ENCODE peak calls at places on chromosomes 11 and 22, in seven cellular contexts. D is nephron progenitor cell, X is fibroblast of villous mesenchyme, H is T-helper 9 cell, S is cardiac septum, A is H54, Y is HFFc6. U is an unnamed sample.

GRCh38 chr11:4375431-4376113 is 7.4 kb upstream of the OR52B4 start:
- DNase-seq in H (no peak), D (no peak), X (no peak), S (no peak), Y (no peak), A (no peak), U (no peak)

GRCh38 chr22:44524806-44525205 is 26.8 kb upstream of the RTL6 start:
- DNase-seq in H (no peak), X (peak), Y (no peak), A (no peak), S (peak), D (no peak), U (no peak)

GRCh38 chr11:117905524-117905923 is 23.7 kb downstream of the TMPRSS13 start:
- DNase-seq in S (peak), H (no peak), D (no peak), X (no peak), A (no peak), Y (no peak), U (no peak)

GRCh38 chr11:117618273-117618672 is 178.7 kb downstream of the DSCAML1 start:
- DNase-seq in Y (no peak), H (no peak), S (no peak), D (no peak), A (no peak), X (no peak), U (no peak)

GRCh38 chr11:63839508-63840355 is 822 bp downstream of the MARK2 start:
- DNase-seq in X (no peak), D (no peak), S (no peak), Y (no peak), H (peak), A (no peak), U (no peak)

GRCh38 chr11:43545610-43546009 is 134.9 kb upstream of the HSD17B12 start:
- DNase-seq in D (no peak), H (no peak), Y (no peak), S (no peak), X (no peak), A (no peak), U (no peak)

GRCh38 chr11:25733777-25734176 is 598.2 kb upstream of the ANO3 start:
- DNase-seq in S (no peak), X (no peak), Y (no peak), D (no peak), H (no peak), A (no peak), U (no peak)

GRCh38 chr22:21631025-21631424 is 1.2 kb upstream of the YDJC start:
- DNase-seq in D (no peak), X (no peak), A (no peak), Y (no peak), H (no peak), S (no peak), U (no peak)

GRCh38 chr11:2432628-2433071 is 11.7 kb downstream of the TRPM5 start:
- DNase-seq in S (no peak), A (no peak), X (no peak), D (no peak), Y (no peak), H (no peak), U (no peak)

GRCh38 chr11:15347969-15348734 is 233.4 kb downstream of the INSC start:
- DNase-seq in H (no peak), X (no peak), S (no peak), A (no peak), Y (no peak), D (no peak), U (no peak)

GRCh38 chr11:29634248-29634647 is 382.6 kb downstream of the KCNA4 start:
- DNase-seq in X (no peak), S (no peak), H (no peak), Y (no peak), D (no peak), A (no peak), U (no peak)

GRCh38 chr11:34065505-34066203 is 14.1 kb downstream of the CAPRIN1 start:
- DNase-seq in A (no peak), Y (peak), X (peak), S (no peak), H (no peak), D (no peak), U (no peak)

GRCh38 chr11:124194696-124195418 is 11.7 kb downstream of the OR10D3 start:
- DNase-seq in H (no peak), Y (peak), S (no peak), D (peak), X (peak), A (peak), U (peak)

GRCh38 chr11:1293619-1294015 is 15.8 kb downstream of the TOLLIP start:
- DNase-seq in A (no peak), S (peak), X (no peak), Y (no peak), D (peak), H (no peak), U (no peak)

GRCh38 chr22:17770180-17771077 is 3.8 kb downstream of the BID start:
- DNase-seq in Y (no peak), D (no peak), S (no peak), X (no peak), A (no peak), H (no peak), U (no peak)

GRCh38 chr11:34627197-34627596 is 6.3 kb downstream of the EHF start:
- DNase-seq in A (no peak), X (no peak), D (no peak), S (no peak), H (no peak), Y (no peak), U (no peak)

GRCh38 chr11:20368441-20368840 is 4.9 kb downstream of the HTATIP2 start:
- DNase-seq in X (no peak), S (no peak), H (no peak), D (no peak), Y (no peak), A (no peak), U (no peak)

GRCh38 chr22:37210041-37210803 is 2.1 kb downstream of the SSTR3 start:
- DNase-seq in D (no peak), X (no peak), H (no peak), S (no peak), A (no peak), Y (no peak), U (no peak)